ENCODE peak calls at places on chromosomes 12 and 14, in five cellular contexts. S is K562, W is SK-N-SH, E is H1, T is GM12878. F is an unnamed sample.

GRCh38 chr12:118706437-118706836 is 274.9 kb upstream of the SRRM4 start:
- DNase-seq in E (no peak), T (no peak), W (no peak), S (no peak), F (no peak)

GRCh38 chr12:80186727-80187217 is 87.4 kb downstream of the OTOGL start:
- DNase-seq in T (peak), E (no peak), S (peak), W (peak), F (peak)

GRCh38 chr14:43169722-43170121 is 1337.4 kb downstream of the FSCB start:
- DNase-seq in T (no peak), E (no peak), W (no peak), S (no peak), F (no peak)

GRCh38 chr14:37753459-37753858 is 158.0 kb downstream of the TTC6 start:
- DNase-seq in S (no peak), W (no peak), T (no peak), E (no peak), F (no peak)

GRCh38 chr12:132835076-132835870 is 6.6 kb upstream of the GOLGA3 start:
- DNase-seq in S (no peak), W (no peak), T (no peak), E (no peak), F (no peak)

GRCh38 chr12:132152921-132153321 is 8.7 kb downstream of the NOC4L start:
- DNase-seq in E (no peak), T (no peak), W (no peak), S (no peak), F (no peak)

GRCh38 chr12:115518-115917 is 49.0 kb downstream of the IQSEC3 start:
- DNase-seq in E (no peak), T (no peak), S (no peak), W (no peak), F (no peak)

GRCh38 chr12:113612076-113612728 is 140.5 kb upstream of the LHX5 start:
- DNase-seq in T (no peak), W (no peak), E (no peak), S (no peak), F (no peak)

GRCh38 chr12:49027846-49028245 is 9.3 kb upstream of the PRKAG1 start:
- DNase-seq in E (no peak), W (peak), T (no peak), S (no peak), F (no peak)

GRCh38 chr12:20656600-20656999 is 38.5 kb upstream of the SLCO1C1 start:
- DNase-seq in E (no peak), S (no peak), W (no peak), T (no peak), F (peak)

GRCh38 chr12:101018540-101018939 is 191.5 kb downstream of the SLC5A8 start:
- DNase-seq in E (no peak), S (no peak), T (no peak), W (no peak), F (peak)

GRCh38 chr14:93824076-93824475 is 35.8 kb upstream of the PRIMA1 start:
- DNase-seq in W (no peak), T (no peak), E (no peak), S (no peak), F (no peak)

GRCh38 chr14:93824518-93825234 is 36.4 kb upstream of the PRIMA1 start:
- DNase-seq in T (no peak), E (no peak), W (peak), S (no peak), F (peak)

GRCh38 chr14:93829839-93830481 is 41.7 kb upstream of the PRIMA1 start:
- DNase-seq in S (no peak), W (no peak), E (no peak), T (no peak), F (no peak)

GRCh38 chr14:93830753-93831461 is 42.6 kb upstream of the PRIMA1 start:
- DNase-seq in T (no peak), W (no peak), S (no peak), E (no peak), F (no peak)

GRCh38 chr14:93825235-93825553 is 36.9 kb upstream of the PRIMA1 start:
- DNase-seq in T (no peak), E (no peak), S (no peak), W (no peak), F (no peak)
- TF ChIP-seq EP300 in T (no peak), E (no peak), S (no peak), W (no peak), F (no peak)

DNA sequence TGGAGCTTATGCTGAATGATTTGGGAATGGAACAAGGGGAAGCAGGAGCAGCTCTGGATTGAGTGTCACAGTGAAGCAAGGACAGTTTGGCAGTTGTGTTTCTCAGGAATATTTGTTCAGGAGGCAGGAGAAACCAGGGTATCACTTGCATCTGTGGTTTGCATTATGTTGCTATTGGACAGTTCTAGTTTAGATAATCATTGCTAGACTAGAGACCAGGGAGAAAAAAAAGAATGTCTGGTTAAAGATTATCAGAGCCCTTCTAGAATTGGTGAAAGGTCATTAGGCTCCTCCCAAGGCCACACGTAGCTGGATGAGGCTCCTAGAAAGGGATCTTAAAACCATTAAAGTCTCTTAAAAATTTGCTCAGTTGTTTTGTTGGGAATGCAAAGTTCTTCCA is 17.0 kb upstream of the SRSF5 start:
- DNase-seq in E (no peak), T (peak), S (no peak), W (no peak), F (peak)
- TF ChIP-seq JUND in E (no peak), T (no peak), S (no peak), W (no peak), F (no peak)

GRCh38 chr14:50116221-50116956 is at the start of gene VCPKMT:
- DNase-seq in S (peak), E (peak), W (peak), T (peak), F (peak)
- TF ChIP-seq EP300 in S (no peak), E (no peak), W (no peak), T (peak), F (no peak)

GRCh38 chr12:105775351-105775750 is 363.4 kb downstream of the NUAK1 start:
- DNase-seq in E (no peak), T (no peak), W (no peak), S (no peak), F (no peak)

GRCh38 chr12:105773501-105773900 is 365.3 kb downstream of the NUAK1 start:
- DNase-seq in S (no peak), W (no peak), E (no peak), T (no peak), F (no peak)

GRCh38 chr12:105769486-105769885 is 369.3 kb downstream of the NUAK1 start:
- DNase-seq in S (no peak), W (no peak), T (no peak), E (no peak), F (no peak)

DNA sequence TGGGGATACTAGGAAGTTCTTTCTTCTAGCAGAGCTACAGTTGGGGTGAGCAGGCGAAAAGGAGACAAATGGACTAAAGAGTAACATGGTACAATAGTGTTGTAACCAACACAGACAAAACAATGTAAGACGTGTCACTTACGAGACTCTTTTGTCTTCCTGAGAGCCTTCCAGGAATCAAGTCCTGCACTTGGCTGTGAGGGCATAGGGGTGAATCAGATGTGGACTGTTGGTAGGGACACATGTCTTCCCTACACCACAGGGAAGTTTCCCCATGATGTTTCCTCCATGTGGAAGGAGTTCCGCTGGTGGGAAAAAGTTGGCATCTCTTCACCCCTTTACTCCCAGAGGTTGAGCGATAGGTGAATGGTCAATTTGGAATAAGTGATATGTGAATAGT is 364.7 kb downstream of the NUAK1 start:
- DNase-seq in T (no peak), W (no peak), E (no peak), S (no peak), F (no peak)
- TF ChIP-seq JUND in T (no peak), W (no peak), E (no peak), S (no peak), F (no peak)

GRCh38 chr14:49962616-49963015 is 69.7 kb downstream of the ARF6 start:
- DNase-seq in W (no peak), S (peak), T (no peak), E (no peak), F (no peak)
- TF ChIP-seq EP300 in W (no peak), S (peak), T (no peak), E (no peak), F (no peak)

DNA sequence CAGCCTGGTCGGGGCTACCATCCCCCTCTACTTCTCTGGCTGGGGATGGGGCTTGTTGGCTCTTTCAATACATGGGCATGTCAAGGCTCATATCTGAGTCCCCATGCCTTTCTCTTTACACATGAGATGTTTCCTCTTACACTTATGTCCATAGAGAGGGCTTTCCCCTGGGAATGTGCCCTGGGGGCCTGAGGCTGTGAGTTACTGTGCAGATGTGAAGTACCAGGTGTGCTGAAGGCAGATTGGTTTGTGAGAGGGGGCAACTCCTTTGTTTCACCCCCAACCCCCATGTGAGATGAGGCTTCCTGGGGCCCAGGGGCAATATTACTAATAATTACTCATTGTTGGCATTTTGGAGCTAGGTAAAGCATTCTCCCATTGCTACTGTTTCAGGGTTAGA is 32.8 kb downstream of the NRXN3 start:
- DNase-seq in T (no peak), W (peak), S (no peak), E (no peak), F (no peak)
- TF ChIP-seq JUND in T (no peak), W (no peak), S (no peak), E (no peak), F (no peak)

F was measured in HepG2.